ENCODE peak calls at places on chromosomes 3 and 15, in six cellular contexts. H is SK-N-SH, O is hepatocyte, F is MM.1S, S is PC-9, M is GM23338. C is an unnamed sample. For H3K9me2, the result is how much of the 10 kb centered on the place peaks cover.

GRCh38 chr3:147000274-147000673 is 395.1 kb upstream of the PLSCR5 start:
- DNase-seq in H (no peak), O (no peak), F (no peak), S (no peak), M (no peak), C (no peak)

GRCh38 chr15:100572362-100572983 is 29.5 kb downstream of the LINS1 start:
- DNase-seq in H (no peak), O (peak), F (peak), S (no peak), M (peak), C (peak)

GRCh38 chr3:104044002-104044401 is 1322.7 kb upstream of the ALCAM start:
- DNase-seq in H (no peak), O (no peak), F (no peak), S (no peak), M (no peak), C (peak)

GRCh38 chr15:35439291-35439690 is 106.7 kb downstream of the DPH6 start:
- DNase-seq in H (no peak), O (no peak), F (no peak), S (no peak), M (no peak), C (peak)

GRCh38 chr3:61669203-61669602 is 107.8 kb downstream of the PTPRG start:
- DNase-seq in H (no peak), O (no peak), F (no peak), S (no peak), M (no peak), C (no peak)

GRCh38 chr15:29128671-29129070 is 141.0 kb downstream of the NSMCE3 start:
- DNase-seq in H (no peak), O (no peak), F (no peak), S (no peak), M (no peak), C (no peak)

GRCh38 chr3:23840521-23840920 is 34.8 kb downstream of the UBE2E1 start:
- DNase-seq in H (no peak), O (peak), F (no peak), S (no peak), M (no peak), C (no peak)

GRCh38 chr3:192169332-192169915 is 557.9 kb downstream of the FGF12 start:
- DNase-seq in H (no peak), O (no peak), F (no peak), S (no peak), M (no peak), C (no peak)

GRCh38 chr3:12984023-12984823 is 89.0 kb downstream of the IQSEC1 start:
- DNase-seq in H (peak), O (peak), F (peak), S (peak), M (peak), C (peak)

GRCh38 chr3:197428961-197429360 is 126.8 kb downstream of the BDH1 start:
- DNase-seq in H (no peak), O (no peak), F (no peak), S (no peak), M (no peak), C (no peak)

GRCh38 chr3:53255360-53255774 is 455 bp downstream of the TKT start:
- DNase-seq in H (no peak), O (peak), F (peak), S (no peak), M (no peak), C (no peak)

GRCh38 chr3:143783856-143784370 is 64.4 kb downstream of the SLC9A9 start:
- DNase-seq in H (no peak), O (no peak), F (no peak), S (no peak), M (no peak), C (no peak)

GRCh38 chr15:92603743-92604470 is 51.7 kb downstream of the FAM174B start:
- DNase-seq in H (no peak), O (no peak), F (no peak), S (no peak), M (no peak), C (peak)

GRCh38 chr3:123508176-123508575 is 59.3 kb upstream of the ADCY5 start:
- DNase-seq in H (no peak), O (no peak), F (no peak), S (no peak), M (no peak), C (no peak)

GRCh38 chr3:186596568-186597287 is 16.1 kb upstream of the AHSG start:
- DNase-seq in H (no peak), O (no peak), F (no peak), S (peak), M (peak), C (no peak)

GRCh38 chr3:10300087-10300486 is 7.3 kb upstream of the GHRL start:
- DNase-seq in H (no peak), O (no peak), F (no peak), S (no peak), M (no peak), C (no peak)

GRCh38 chr3:10303785-10304184 is 11.0 kb upstream of the GHRL start:
- DNase-seq in H (no peak), O (no peak), F (no peak), S (no peak), M (no peak), C (no peak)

GRCh38 chr3:10299175-10299574 is 6.4 kb upstream of the GHRL start:
- DNase-seq in H (peak), O (no peak), F (no peak), S (no peak), M (no peak), C (no peak)

GRCh38 chr3:10303105-10303504 is 10.4 kb upstream of the GHRL start:
- DNase-seq in H (no peak), O (no peak), F (no peak), S (no peak), M (no peak), C (no peak)

GRCh38 chr3:10299679-10300078 is 6.9 kb upstream of the GHRL start:
- DNase-seq in H (no peak), O (no peak), F (peak), S (no peak), M (no peak), C (no peak)
- H3K9me2 ChIP-seq in H (under half), O (under half), F (under half), S (under half), M (under half), C (under half)

GRCh38 chr15:62088361-62088693 is 21.6 kb downstream of the C2CD4A start:
- DNase-seq in H (no peak), O (no peak), F (no peak), S (no peak), M (no peak), C (no peak)

GRCh38 chr15:62089616-62090015 is 22.8 kb downstream of the C2CD4A start:
- DNase-seq in H (no peak), O (no peak), F (no peak), S (peak), M (no peak), C (no peak)

GRCh38 chr15:62085740-62086139 is 19.0 kb downstream of the C2CD4A start:
- DNase-seq in H (no peak), O (no peak), F (no peak), S (no peak), M (no peak), C (no peak)

GRCh38 chr15:62090988-62091387 is 24.2 kb downstream of the C2CD4A start:
- DNase-seq in H (no peak), O (no peak), F (no peak), S (no peak), M (no peak), C (no peak)

GRCh38 chr15:62087671-62088360 is 21.0 kb downstream of the C2CD4A start:
- DNase-seq in H (peak), O (peak), F (no peak), S (peak), M (no peak), C (peak)
- H3K4me2 ChIP-seq in H (no peak), O (no peak), F (no peak), S (no peak), M (no peak), C (peak)

DNA sequence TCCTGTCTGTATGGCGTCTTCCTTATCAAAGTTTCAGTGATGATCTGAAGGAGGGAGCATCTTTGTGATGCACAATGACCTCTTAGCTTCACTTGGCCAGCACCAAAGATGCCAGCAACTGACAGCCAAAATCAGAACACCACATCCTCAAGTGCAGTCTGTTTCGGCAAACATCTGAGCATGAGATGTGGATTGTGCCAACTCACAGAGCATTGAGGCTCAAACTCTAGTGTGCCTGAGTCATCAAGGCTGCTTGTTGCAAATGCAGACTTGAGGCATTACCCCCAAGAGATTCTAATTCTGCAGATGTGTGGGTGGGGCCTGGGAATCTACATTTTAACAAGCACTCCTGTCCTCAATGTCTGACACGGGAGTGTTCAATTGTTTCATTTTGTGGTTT is 35.8 kb downstream of the ABHD5 start:
- DNase-seq in H (no peak), O (no peak), F (no peak), S (no peak), M (no peak), C (no peak)
- H3K9me2 ChIP-seq in H (under half), O (under half), F (under half), S (under half), M (under half), C (under half)

DNA sequence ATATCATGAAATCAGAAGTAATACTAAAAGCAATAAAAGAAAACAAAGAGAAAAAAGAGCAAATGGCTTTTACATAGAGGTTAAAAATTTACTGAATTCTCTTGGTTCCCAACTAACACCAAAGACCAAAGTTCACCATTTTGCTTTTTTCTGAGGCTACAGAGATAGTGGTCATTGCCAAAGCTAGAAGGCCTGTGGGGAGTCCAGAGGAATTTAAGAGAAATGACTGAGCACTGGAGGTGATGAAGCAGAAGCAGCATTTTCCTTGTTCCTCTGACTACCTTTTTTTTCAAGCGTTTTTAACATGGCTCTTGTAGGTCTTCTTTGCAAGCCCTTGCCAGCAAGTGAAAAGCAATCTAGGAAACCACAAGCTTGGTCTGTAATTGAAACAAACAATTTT is 58.2 kb downstream of the THBS1 start:
- DNase-seq in H (no peak), O (no peak), F (no peak), S (no peak), M (no peak), C (no peak)
- H3K4me2 ChIP-seq in H (no peak), O (no peak), F (no peak), S (no peak), M (no peak), C (no peak)

GRCh38 chr15:81611679-81612078 is 237.7 kb upstream of the TMC3 start:
- DNase-seq in H (no peak), O (no peak), F (no peak), S (no peak), M (no peak), C (no peak)
- H3K9me2 ChIP-seq in H (under half), O (under half), F (under half), S (under half), M (under half), C (under half)

GRCh38 chr3:15269091-15269989 is 63.0 kb downstream of the SH3BP5 start:
- DNase-seq in H (peak), O (peak), F (no peak), S (peak), M (no peak), C (peak)

GRCh38 chr3:15271785-15272381 is 60.5 kb downstream of the SH3BP5 start:
- DNase-seq in H (no peak), O (no peak), F (no peak), S (no peak), M (no peak), C (no peak)

GRCh38 chr3:15273214-15273613 is 59.2 kb downstream of the SH3BP5 start:
- DNase-seq in H (no peak), O (no peak), F (no peak), S (no peak), M (no peak), C (no peak)

GRCh38 chr3:15271030-15271429 is 61.4 kb downstream of the SH3BP5 start:
- DNase-seq in H (no peak), O (no peak), F (no peak), S (no peak), M (no peak), C (no peak)

DNA sequence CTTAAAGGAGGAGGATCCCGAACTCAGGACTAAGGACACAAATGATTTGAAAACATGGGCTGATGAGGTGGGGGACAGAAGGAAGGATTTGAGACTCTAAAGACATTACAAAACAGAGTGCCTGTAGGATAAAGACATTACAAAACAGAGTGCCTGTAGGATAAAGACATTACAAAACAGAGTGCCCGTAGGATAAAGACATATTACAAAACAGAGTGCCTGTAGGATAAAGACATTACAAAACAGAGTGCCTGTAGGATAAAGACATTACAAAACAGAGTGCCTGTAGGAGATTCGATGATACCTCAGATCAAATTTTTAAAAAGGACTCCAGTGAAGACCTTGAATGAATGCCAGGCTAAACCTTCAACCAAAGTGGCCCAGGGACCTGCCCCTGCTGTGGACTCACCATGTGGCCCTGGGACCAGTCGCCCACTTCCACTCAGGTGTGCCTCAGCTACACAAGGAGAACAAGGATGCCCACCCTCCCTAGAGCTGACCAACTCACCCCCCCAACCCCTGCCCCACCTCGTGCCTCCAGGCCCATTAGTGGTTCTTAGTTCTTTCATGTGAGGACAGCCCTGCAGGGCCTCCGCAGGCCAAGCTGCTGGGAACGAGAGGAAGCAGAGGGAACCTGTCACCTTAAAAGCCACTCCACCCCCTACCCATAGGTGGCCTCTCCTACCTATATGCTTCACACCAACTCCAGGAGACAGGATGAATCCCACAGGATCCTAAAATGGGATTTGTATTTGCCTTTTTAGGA is 59.8 kb downstream of the SH3BP5 start:
- DNase-seq in H (no peak), O (no peak), F (no peak), S (no peak), M (peak), C (no peak)
- H3K4me2 ChIP-seq in H (no peak), O (no peak), F (no peak), S (no peak), M (no peak), C (no peak)

DNA sequence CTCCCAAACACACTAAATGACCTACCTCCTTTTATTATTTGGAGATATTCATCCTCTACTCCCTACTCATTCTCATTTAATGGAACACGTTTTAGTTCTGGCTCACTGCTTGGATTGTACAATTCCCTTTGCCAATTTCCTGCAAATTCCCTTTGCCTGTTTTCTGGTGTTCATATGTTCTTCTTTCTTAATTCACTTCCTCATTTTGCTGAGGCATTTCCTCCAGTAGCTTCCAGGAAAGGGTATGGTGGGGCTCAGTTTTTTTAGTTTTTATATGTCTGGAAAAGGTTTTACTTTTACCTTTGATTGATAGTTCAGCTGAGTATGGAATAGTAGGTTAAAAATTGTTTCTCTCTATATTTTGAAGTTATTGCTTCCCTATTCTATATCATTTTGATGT is 143.6 kb upstream of the GOLIM4 start:
- DNase-seq in H (no peak), O (no peak), F (no peak), S (no peak), M (no peak), C (no peak)
- H3K9me2 ChIP-seq in H (under half), O (under half), F (under half), S (under half), M (under half), C (under half)